ENCODE peak calls at places on chromosomes 13 and 19, in seven cellular contexts. T, M, A, C, F, U and P are unnamed samples.

GRCh38 chr13:44274838-44275237 is 98.8 kb upstream of the SERP2 start:
- DNase-seq in U (no peak), T (no peak), F (no peak), C (no peak), M (peak), A (peak), P (no peak)

GRCh38 chr13:98761126-98761978 is 8.9 kb upstream of the SLC15A1 start:
- DNase-seq in C (peak), F (no peak), A (peak), T (no peak), M (peak), U (no peak), P (peak)

GRCh38 chr13:79655509-79655908 is 174.6 kb downstream of the NDFIP2 start:
- DNase-seq in A (no peak), T (no peak), M (no peak), C (no peak), U (no peak), F (no peak), P (no peak)

GRCh38 chr19:34712606-34713261 is 21.3 kb upstream of the ZNF181 start:
- DNase-seq in U (peak), T (peak), A (peak), C (peak), M (peak), F (peak), P (peak)

GRCh38 chr19:33156354-33156753 is 24.4 kb downstream of the WDR88 start:
- DNase-seq in F (no peak), A (peak), T (no peak), U (no peak), M (peak), C (peak), P (peak)

GRCh38 chr19:6271721-6272410 is 7.9 kb downstream of the MLLT1 start:
- DNase-seq in T (peak), C (peak), M (peak), U (no peak), A (peak), F (no peak), P (peak)

GRCh38 chr13:102948006-102948405 is 102.2 kb downstream of the ERCC5 start:
- DNase-seq in C (peak), A (peak), M (peak), F (no peak), U (no peak), T (no peak), P (peak)

GRCh38 chr13:95298169-95298940 is 2.9 kb downstream of the ABCC4 start:
- DNase-seq in M (no peak), C (no peak), A (no peak), T (no peak), U (no peak), F (no peak), P (no peak)

GRCh38 chr13:27744861-27745260 is 47.4 kb upstream of the GSX1 start:
- DNase-seq in M (peak), A (no peak), F (no peak), U (no peak), T (peak), C (no peak), P (no peak)

GRCh38 chr13:25177012-25177411 is 4.9 kb upstream of the AMER2 start:
- DNase-seq in U (no peak), T (no peak), M (no peak), F (no peak), A (no peak), C (no peak), P (no peak)

GRCh38 chr13:51629711-51630575 is 45.7 kb downstream of the WDFY2 start:
- DNase-seq in M (no peak), C (no peak), A (no peak), U (no peak), T (no peak), F (no peak), P (no peak)

GRCh38 chr19:35349614-35350521 is 2.2 kb downstream of the FFAR1 start:
- DNase-seq in A (no peak), M (no peak), F (no peak), C (no peak), U (no peak), T (no peak), P (no peak)